ENCODE peak calls at places on chromosomes 4 and X, in four cellular contexts. V is neuronal stem cell, R is fibroblast of lung, C is mammary epithelial cell. K is an unnamed sample.

GRCh38 chrX:155179343-155179997 is 36.8 kb upstream of the VBP1 start:
- DNase-seq in V (no peak), R (no peak), C (peak), K (no peak)

GRCh38 chr4:151486166-151486565 is 77.2 kb downstream of the FHIP1A start:
- DNase-seq in R (peak), C (no peak), V (no peak), K (no peak)

GRCh38 chrX:71626576-71626975 is 8.3 kb upstream of the CXCR3 start:
- DNase-seq in C (no peak), R (no peak), V (no peak), K (no peak)

GRCh38 chr4:13548984-13549546 is 4.8 kb upstream of the NKX3-2 start:
- DNase-seq in C (peak), V (peak), R (peak), K (peak)

GRCh38 chr4:108155373-108155772 is 13.4 kb downstream of the LEF1 start:
- DNase-seq in V (peak), R (peak), C (peak), K (peak)

GRCh38 chrX:153778684-153779101 is 2.1 kb upstream of the SRPK3 start:
- DNase-seq in V (no peak), C (peak), R (no peak), K (no peak)

GRCh38 chr4:30776451-30776850 is 56.3 kb downstream of the PCDH7 start:
- DNase-seq in C (no peak), R (no peak), V (no peak), K (no peak)

GRCh38 chrX:50157545-50158125 is 43.2 kb downstream of the AKAP4 start:
- DNase-seq in C (no peak), R (no peak), V (no peak), K (no peak)

GRCh38 chr4:8181844-8182243 is 17.2 kb upstream of the SH3TC1 start:
- DNase-seq in V (no peak), C (no peak), R (no peak), K (peak)

GRCh38 chr4:108473163-108473720 is 147.1 kb upstream of the RPL34 start:
- DNase-seq in C (no peak), V (no peak), R (no peak), K (no peak)

GRCh38 chr4:122150896-122151295 is 1.2 kb upstream of the BLTP1 start:
- DNase-seq in C (no peak), R (no peak), V (no peak), K (no peak)

GRCh38 chr4:8665406-8666360 is 73.1 kb downstream of the CPZ start:
- DNase-seq in R (peak), V (no peak), C (no peak), K (peak)

GRCh38 chrX:154457491-154458115 is 478 bp upstream of the PLXNA3 start:
- DNase-seq in V (no peak), C (peak), R (no peak), K (peak)

GRCh38 chr4:6732441-6733357 is 16.7 kb downstream of the BLOC1S4 start:
- DNase-seq in C (peak), V (no peak), R (peak), K (peak)

GRCh38 chrX:1657367-1658082 is 42.7 kb downstream of the ASMT start:
- DNase-seq in R (peak), V (no peak), C (peak), K (no peak)

GRCh38 chr4:103158760-103159159 is 39.4 kb downstream of the CENPE start:
- DNase-seq in C (no peak), R (no peak), V (no peak), K (no peak)

GRCh38 chr4:159162576-159162975 is 59.7 kb downstream of the RAPGEF2 start:
- DNase-seq in V (no peak), C (no peak), R (no peak), K (no peak)

GRCh38 chr4:152643153-152644035 is 36.4 kb downstream of the TMEM154 start:
- DNase-seq in C (no peak), R (no peak), V (no peak), K (peak)

GRCh38 chr4:168656055-168656660 is 159.3 kb downstream of the PALLD start:
- DNase-seq in R (peak), C (peak), V (no peak), K (no peak)

GRCh38 chr4:5989236-5990225 is 28.7 kb downstream of the C4orf50 start:
- DNase-seq in V (no peak), C (no peak), R (no peak), K (peak)

GRCh38 chr4:140718240-140718639 is 37.9 kb downstream of the TBC1D9 start:
- DNase-seq in R (peak), V (no peak), C (peak), K (no peak)

GRCh38 chr4:107734120-107734519 is 14.1 kb upstream of the PAPSS1 start:
- DNase-seq in C (no peak), R (no peak), V (no peak), K (peak)

GRCh38 chr4:2742823-2743517 is 13.2 kb downstream of the TNIP2 start:
- DNase-seq in V (no peak), C (no peak), R (no peak), K (no peak)

GRCh38 chr4:73609688-73610087 is 10.5 kb downstream of the RASSF6 start:
- DNase-seq in C (peak), R (peak), V (no peak), K (no peak)

GRCh38 chrX:40581333-40581910 is 652 bp downstream of the ATP6AP2 start:
- DNase-seq in R (peak), V (no peak), C (peak), K (no peak)

GRCh38 chr4:6200922-6201362 is 593 bp upstream of the JAKMIP1 start:
- DNase-seq in C (no peak), R (no peak), V (no peak), K (no peak)

GRCh38 chrX:120791013-120791643 is 84.5 kb downstream of the CT47B1 start:
- DNase-seq in V (no peak), R (peak), C (peak), K (no peak)

GRCh38 chr4:175394213-175394612 is 417.9 kb downstream of the GPM6A start:
- DNase-seq in V (no peak), R (no peak), C (no peak), K (no peak)

GRCh38 chr4:52052475-52052780 is 1.3 kb downstream of the SPATA18 start:
- DNase-seq in R (peak), C (peak), V (no peak), K (no peak)
- H3K4me3 ChIP-seq in R (peak), C (peak), V (no peak), K (peak)

DNA sequence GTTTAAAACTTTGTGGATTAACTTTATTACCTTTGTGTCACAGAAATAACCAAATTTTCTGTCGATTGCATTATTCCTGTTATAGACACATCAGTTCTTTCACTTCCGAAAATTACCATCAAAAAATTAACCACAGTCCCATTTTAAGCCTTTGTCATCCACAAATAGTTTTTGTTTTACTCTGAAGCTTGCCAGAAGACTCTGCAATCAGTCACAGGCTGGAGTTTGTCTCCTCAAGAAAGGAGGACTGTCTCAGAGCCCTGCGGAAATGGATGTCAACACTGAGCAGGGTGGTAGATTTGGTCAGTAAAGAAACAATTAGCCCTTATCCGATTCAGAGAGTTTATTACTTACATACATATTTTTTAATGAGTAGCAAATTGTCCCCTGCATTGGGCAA is 20.1 kb upstream of the TCEAL4 start:
- DNase-seq in V (no peak), C (no peak), R (no peak), K (no peak)
- H3K27ac ChIP-seq in V (no peak), C (no peak), R (no peak), K (no peak)

DNA sequence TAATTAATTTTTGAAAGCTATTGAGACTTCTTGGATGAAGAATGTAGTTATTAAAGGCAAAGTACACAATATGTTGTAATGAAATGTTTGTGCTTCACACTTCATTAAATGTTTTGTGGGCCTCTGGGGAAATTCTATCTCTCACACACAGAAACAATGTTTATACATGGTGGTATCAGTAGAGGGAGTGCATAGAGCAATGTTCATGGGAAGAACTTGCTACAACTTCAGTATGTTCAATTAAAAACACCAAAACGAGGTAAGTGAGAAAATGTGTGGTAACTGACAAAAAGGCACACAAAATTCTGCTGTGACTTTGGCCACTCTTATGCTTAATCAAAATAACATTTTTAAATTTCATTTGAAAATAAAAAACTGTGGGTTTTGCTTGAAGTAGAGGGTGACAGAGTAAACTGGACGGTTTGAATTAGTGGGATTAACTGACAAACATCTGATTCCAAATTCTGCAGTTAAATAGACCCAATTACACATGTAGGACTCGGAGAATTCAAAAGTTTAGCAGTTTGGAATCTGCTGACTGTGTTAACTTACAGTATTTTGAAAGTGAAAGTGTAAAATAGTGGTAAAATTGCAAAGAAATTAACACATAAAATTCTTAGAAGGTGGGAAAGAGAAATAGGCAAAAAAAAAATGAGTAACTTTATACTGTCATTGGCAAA is 111.4 kb upstream of the TTC29 start:
- DNase-seq in V (no peak), R (peak), C (no peak), K (no peak)
- H3K9ac ChIP-seq in V (no peak), R (peak), C (peak), K (no peak)

GRCh38 chr4:87006531-87007344 is 71.9 kb downstream of the AFF1 start:
- DNase-seq in C (peak), R (peak), V (peak), K (peak)

GRCh38 chr4:87007345-87008181 is 72.8 kb downstream of the AFF1 start:
- DNase-seq in R (peak), C (peak), V (peak), K (peak)

GRCh38 chr4:87003266-87003665 is 68.5 kb downstream of the AFF1 start:
- DNase-seq in R (no peak), V (no peak), C (no peak), K (no peak)

GRCh38 chr4:87005690-87006461 is 71.1 kb downstream of the AFF1 start:
- DNase-seq in V (no peak), R (no peak), C (no peak), K (no peak)

DNA sequence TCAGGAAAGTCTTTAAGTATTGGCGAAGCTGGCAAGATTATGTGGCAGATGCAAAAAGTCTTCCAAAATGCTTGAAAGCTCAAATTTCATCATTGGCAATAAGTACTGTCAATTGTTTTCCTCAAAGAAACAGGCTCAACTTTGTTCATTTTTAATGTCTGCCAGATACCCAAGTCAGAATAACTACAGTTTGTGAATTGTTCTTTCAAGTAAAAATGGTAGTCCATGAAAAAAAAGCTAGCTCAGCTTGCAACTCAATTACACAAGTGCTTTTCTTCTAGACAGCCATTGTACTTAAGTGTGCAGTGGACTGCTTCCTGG is 70.5 kb downstream of the AFF1 start:
- DNase-seq in V (no peak), R (no peak), C (no peak), K (no peak)
- H3K4me3 ChIP-seq in V (no peak), R (peak), C (no peak), K (no peak)

DNA sequence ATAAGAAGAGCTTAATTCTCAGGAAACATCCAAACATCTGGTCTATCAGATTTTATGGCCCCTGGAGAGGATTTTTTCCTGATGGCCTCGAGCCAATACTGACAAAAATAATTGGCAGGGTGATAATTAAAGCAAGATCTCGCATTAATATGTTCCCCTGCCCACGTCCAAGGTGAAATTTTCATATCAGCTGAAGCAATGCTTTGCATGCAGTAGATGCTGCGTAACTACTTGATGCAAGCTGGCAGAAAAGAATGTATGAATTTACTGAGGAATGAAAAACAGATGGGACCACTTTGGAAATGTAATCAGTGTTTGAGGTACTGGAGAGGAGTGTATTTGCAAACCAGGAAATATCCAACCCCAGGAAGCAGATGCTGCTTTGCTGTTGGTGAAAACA is 36.8 kb upstream of the REST start:
- DNase-seq in C (no peak), R (peak), V (no peak), K (no peak)
- H3K27ac ChIP-seq in C (no peak), R (no peak), V (no peak), K (peak)

DNA sequence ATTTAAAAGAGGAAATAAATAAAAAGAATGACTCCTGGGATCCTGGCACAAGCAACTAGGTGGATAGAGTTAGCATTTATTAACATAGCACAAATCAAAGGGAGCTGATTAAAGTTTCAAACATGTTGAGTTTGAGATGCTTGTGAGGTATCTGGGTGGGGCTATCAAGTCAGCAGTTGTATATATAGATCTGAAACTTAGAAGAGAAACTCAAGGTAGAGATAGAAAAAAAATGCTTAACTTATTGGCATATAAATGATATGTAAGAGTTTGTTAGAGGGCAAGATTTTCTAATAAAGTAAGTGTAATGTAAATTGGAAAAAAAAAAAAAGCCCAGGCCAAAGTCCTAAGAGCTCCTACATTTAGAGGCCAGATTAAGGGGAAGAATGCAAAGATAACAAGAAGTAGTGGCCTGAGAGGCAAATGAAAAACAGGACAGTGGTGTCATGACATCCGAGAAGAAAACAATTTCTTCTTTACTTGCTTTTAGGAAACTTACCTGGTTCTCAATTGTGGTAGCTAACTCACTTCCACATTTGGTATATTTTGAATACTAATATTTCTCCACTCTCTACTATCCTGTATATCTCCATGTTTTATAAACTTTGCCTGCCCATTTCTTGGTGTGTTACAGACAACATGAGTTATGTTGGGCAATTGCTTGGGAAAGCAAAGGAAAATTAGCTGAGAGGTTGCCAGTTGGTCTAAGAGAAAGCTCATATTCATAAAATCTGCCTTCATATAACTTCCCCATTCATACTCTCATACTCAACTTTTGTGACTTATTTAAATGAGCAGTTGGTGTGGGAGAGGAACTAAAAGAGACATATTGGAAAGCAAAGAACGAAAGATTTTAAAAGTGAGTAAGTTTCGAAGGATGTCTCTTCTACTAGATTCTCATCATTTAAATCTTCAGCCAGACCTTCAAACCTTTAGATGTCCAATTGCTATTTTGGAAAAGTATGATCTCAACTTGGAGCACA is 169.3 kb downstream of the PARM1 start:
- DNase-seq in V (no peak), C (no peak), R (no peak), K (no peak)
- H3K9ac ChIP-seq in V (no peak), C (no peak), R (no peak), K (no peak)

GRCh38 chrX:12956704-12957541 is 18.0 kb upstream of the TMSB4X start:
- DNase-seq in V (no peak), C (peak), R (peak), K (no peak)
- H3K4me3 ChIP-seq in V (no peak), C (no peak), R (no peak), K (no peak)

GRCh38 chr4:83011779-83012630 is 1.4 kb upstream of the LIN54 start:
- DNase-seq in V (no peak), R (no peak), C (peak), K (peak)

GRCh38 chr4:83009529-83009928 is 1.1 kb downstream of the LIN54 start:
- DNase-seq in C (no peak), R (no peak), V (no peak), K (no peak)

GRCh38 chr4:83012631-83013419 is 2.2 kb upstream of the LIN54 start:
- DNase-seq in V (peak), C (peak), R (peak), K (peak)

GRCh38 chr4:83010111-83010521 is 507 bp downstream of the LIN54 start:
- DNase-seq in R (peak), C (peak), V (no peak), K (no peak)

DNA sequence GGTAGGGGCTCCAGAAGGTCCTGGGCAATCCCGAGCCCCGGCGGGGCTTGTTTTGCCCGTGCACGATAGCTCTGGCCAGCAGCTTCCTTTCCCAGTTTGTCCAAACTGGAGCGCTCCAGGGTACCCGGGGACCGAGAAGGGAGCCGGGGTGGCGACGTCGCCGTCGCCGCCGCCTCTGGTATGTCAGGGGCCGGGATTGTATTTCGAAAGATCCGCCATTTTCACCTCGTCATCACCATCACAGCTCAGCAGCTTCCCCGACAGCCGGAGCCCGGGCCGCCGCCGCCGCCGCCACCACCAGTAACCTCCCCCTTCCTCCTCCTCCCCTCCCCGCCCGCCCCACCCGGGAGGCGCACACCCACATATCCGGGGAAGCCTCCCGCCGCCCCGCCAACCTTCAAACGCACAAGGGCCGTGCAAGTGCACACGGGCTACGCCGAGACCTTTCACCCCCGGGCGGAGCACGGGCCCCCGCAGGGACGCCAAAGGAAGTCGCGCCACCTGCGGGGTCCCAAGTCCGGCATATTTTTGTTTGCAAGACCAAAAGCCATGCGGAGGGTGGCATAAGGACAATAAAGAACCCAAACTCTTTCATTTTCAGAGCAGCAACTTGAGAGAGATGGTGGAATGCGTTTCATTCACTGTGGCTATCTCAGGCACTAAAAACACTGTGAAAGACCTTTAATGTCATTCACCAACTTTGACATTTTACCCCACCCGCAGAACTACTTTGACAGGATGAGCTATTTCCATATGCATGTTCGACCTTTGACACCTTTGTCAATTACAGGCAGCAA is at the start of gene LIN54:
- DNase-seq in C (peak), R (peak), V (peak), K (peak)
- H3K27ac ChIP-seq in C (peak), R (peak), V (no peak), K (peak)